ENCODE peak calls at places on chromosome 16, in seven cellular contexts. L is heart right ventricle, D is body of pancreas, N is epithelial cell of proximal tubule, H is stomach, G is lower leg skin, A is GM23338. B is an unnamed sample.
A peak's percentile ranks its signal among the peaks of the same experiment; 100 is the strongest.

GRCh38 chr16:88296437-88297177 is 86.2 kb upstream of the ZNF469 start:
- DNase-seq in L (no peak), D (no peak), N (no peak), H (no peak), G (no peak), A (no peak), B (no peak)

GRCh38 chr16:54290203-54291106 is 3.9 kb upstream of the IRX3 start:
- DNase-seq in L (no peak), D (no peak), N (no peak), H (no peak), G (no peak), A (peak; percentile 69), B (no peak)

GRCh38 chr16:54165912-54166265 is 120.7 kb downstream of the IRX3 start:
- DNase-seq in L (no peak), D (no peak), N (no peak), H (no peak), G (no peak), A (no peak), B (no peak)

GRCh38 chr16:52005551-52005950 is 541.4 kb downstream of the TOX3 start:
- DNase-seq in L (no peak), D (no peak), N (no peak), H (no peak), G (no peak), A (no peak), B (no peak)

GRCh38 chr16:89330177-89330856 is 112.8 kb downstream of the ZNF778 start:
- DNase-seq in L (no peak), D (peak; percentile 76), N (no peak), H (peak; percentile 66), G (no peak), A (peak; percentile 60), B (no peak)

GRCh38 chr16:3651461-3652372 is 2.8 kb upstream of the DNASE1 start:
- DNase-seq in L (no peak), D (no peak), N (no peak), H (peak; percentile 17), G (peak; percentile 82), A (no peak), B (no peak)

GRCh38 chr16:27239906-27240655 is 28.5 kb downstream of the NSMCE1 start:
- DNase-seq in L (no peak), D (no peak), N (no peak), H (no peak), G (peak; percentile 66), A (no peak), B (no peak)

GRCh38 chr16:20385844-20386832 is 18.4 kb downstream of the PDILT start:
- DNase-seq in L (peak; percentile 62), D (peak; percentile 87), N (no peak), H (peak; percentile 89), G (peak; percentile 92), A (peak; percentile 81), B (peak; percentile 56)

GRCh38 chr16:5820472-5820871 is 722.9 kb upstream of the EEF2KMT start:
- DNase-seq in L (no peak), D (no peak), N (no peak), H (no peak), G (no peak), A (no peak), B (no peak)

GRCh38 chr16:66913081-66913480 is 5.6 kb downstream of the CDH16 start:
- DNase-seq in L (no peak), D (no peak), N (no peak), H (no peak), G (no peak), A (peak; percentile 75), B (no peak)

GRCh38 chr16:8572919-8573724 is 17.2 kb downstream of the TMEM114 start:
- DNase-seq in L (no peak), D (no peak), N (no peak), H (no peak), G (peak; percentile 78), A (peak; percentile 92), B (no peak)

GRCh38 chr16:634051-634670 is 1.9 kb downstream of the METTL26 start:
- DNase-seq in L (peak; percentile 17), D (no peak), N (no peak), H (no peak), G (no peak), A (no peak), B (no peak)

GRCh38 chr16:58615280-58615679 is 14.3 kb downstream of the CNOT1 start:
- DNase-seq in L (no peak), D (no peak), N (no peak), H (no peak), G (no peak), A (no peak), B (no peak)

GRCh38 chr16:56401482-56401881 is 23.9 kb downstream of the AMFR start:
- DNase-seq in L (no peak), D (no peak), N (no peak), H (no peak), G (no peak), A (peak; percentile 66), B (no peak)

GRCh38 chr16:10668322-10669045 is 26.2 kb downstream of the TEKT5 start:
- DNase-seq in L (peak; percentile 17), D (no peak), N (no peak), H (peak; percentile 33), G (no peak), A (peak; percentile 81), B (no peak)
- TF ChIP-seq CTCF in L (peak; percentile 53), D (peak; percentile 7), N (peak; percentile 69), H (no peak), G (no peak), A (peak; percentile 67), B (peak; percentile 5)

GRCh38 chr16:49837673-49838360 is 18.1 kb downstream of the ZNF423 start:
- DNase-seq in L (peak; percentile 23), D (no peak), N (no peak), H (no peak), G (no peak), A (no peak), B (no peak)
- H3K4me3 ChIP-seq in L (peak overlapping the region; percentile 35), D (no peak overlapping the region), N (no peak overlapping the region), H (no peak overlapping the region), G (no peak overlapping the region), A (peak overlapping the region; percentile 57), B (no peak overlapping the region)

DNA sequence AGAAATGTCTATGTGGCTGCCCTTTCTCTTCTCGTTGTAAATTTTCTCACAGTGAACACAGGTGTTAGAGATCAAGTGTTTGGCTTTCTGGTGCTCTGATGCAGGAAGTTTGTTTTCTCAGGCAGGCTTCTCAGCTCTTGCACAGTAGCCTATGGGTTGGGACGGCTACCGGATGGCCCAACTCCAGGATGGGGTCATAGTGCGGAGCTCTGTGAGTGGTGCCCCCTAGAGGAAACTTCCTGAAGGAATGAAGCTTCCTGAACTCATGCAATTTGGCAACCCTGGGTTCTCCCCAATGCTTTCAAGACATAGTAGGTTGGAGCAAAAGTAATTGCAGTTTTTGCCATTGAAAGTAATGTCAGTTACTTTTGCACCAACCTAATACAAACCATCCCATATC is 407.5 kb upstream of the HSBP1 start:
- DNase-seq in L (no peak), D (no peak), N (no peak), H (no peak), G (no peak), A (peak; percentile 76), B (peak; percentile 31)
- TF ChIP-seq CTCF in L (no peak), D (no peak), N (peak; percentile 43), H (no peak), G (no peak), A (peak; percentile 53), B (no peak)

GRCh38 chr16:68519225-68519745 is 19.8 kb upstream of the ZFP90 start:
- DNase-seq in L (no peak), D (no peak), N (no peak), H (no peak), G (no peak), A (no peak), B (no peak)

GRCh38 chr16:68526143-68526781 is 12.8 kb upstream of the ZFP90 start:
- DNase-seq in L (no peak), D (no peak), N (no peak), H (no peak), G (no peak), A (no peak), B (no peak)

GRCh38 chr16:68517606-68518161 is 21.4 kb upstream of the ZFP90 start:
- DNase-seq in L (no peak), D (no peak), N (no peak), H (no peak), G (no peak), A (no peak), B (no peak)

GRCh38 chr16:68524069-68524820 is 14.8 kb upstream of the ZFP90 start:
- DNase-seq in L (no peak), D (no peak), N (no peak), H (no peak), G (no peak), A (no peak), B (no peak)

GRCh38 chr16:68520649-68521086 is 18.4 kb upstream of the ZFP90 start:
- DNase-seq in L (peak; percentile 71), D (peak; percentile 94), N (no peak), H (peak; percentile 92), G (peak; percentile 95), A (peak; percentile 98), B (peak; percentile 90)
- H3K4me3 ChIP-seq in L (peak overlapping the region; percentile 31), D (no peak overlapping the region), N (peak overlapping the region; percentile 35), H (peak overlapping the region; percentile 37), G (no peak overlapping the region), A (peak overlapping the region; percentile 38), B (no peak overlapping the region)

GRCh38 chr16:81482329-81483063 is 37.9 kb downstream of the CMIP start:
- DNase-seq in L (no peak), D (no peak), N (no peak), H (no peak), G (no peak), A (no peak), B (no peak)
- TF ChIP-seq CTCF in L (no peak), D (no peak), N (no peak), H (no peak), G (no peak), A (no peak), B (no peak)

GRCh38 chr16:85564277-85565051 is 48.7 kb upstream of the GSE1 start:
- DNase-seq in L (no peak), D (no peak), N (no peak), H (no peak), G (no peak), A (no peak), B (no peak)

GRCh38 chr16:85567101-85567866 is 45.8 kb upstream of the GSE1 start:
- DNase-seq in L (no peak), D (no peak), N (no peak), H (no peak), G (no peak), A (peak; percentile 56), B (no peak)

GRCh38 chr16:85566502-85567100 is 46.5 kb upstream of the GSE1 start:
- DNase-seq in L (no peak), D (no peak), N (no peak), H (no peak), G (no peak), A (peak; percentile 71), B (no peak)

GRCh38 chr16:85565340-85565739 is 47.8 kb upstream of the GSE1 start:
- DNase-seq in L (no peak), D (no peak), N (no peak), H (no peak), G (no peak), A (no peak), B (no peak)

GRCh38 chr16:85565796-85566501 is 47.2 kb upstream of the GSE1 start:
- DNase-seq in L (no peak), D (no peak), N (no peak), H (no peak), G (no peak), A (no peak), B (no peak)
- H3K4me3 ChIP-seq in L (no peak overlapping the region), D (no peak overlapping the region), N (no peak overlapping the region), H (no peak overlapping the region), G (no peak overlapping the region), A (no peak overlapping the region), B (no peak overlapping the region)

B was measured in lung.